ENCODE peak calls at places on chromosomes 13 and 19, in four cellular contexts. M is SK-N-SH, E is HCT116, B is H1. C is an unnamed sample.

GRCh38 chr19:49469828-49470614 is 4.0 kb upstream of the FLT3LG start:
- DNase-seq in M (no peak), E (no peak), B (no peak), C (no peak)

GRCh38 chr13:48585456-48585840 is 52.6 kb upstream of the RCBTB2 start:
- DNase-seq in M (no peak), E (peak), B (no peak), C (peak)

GRCh38 chr13:101535192-101535746 is 82.8 kb downstream of the ITGBL1 start:
- DNase-seq in M (no peak), E (no peak), B (no peak), C (no peak)

GRCh38 chr13:109699628-109700071 is 86.7 kb downstream of the IRS2 start:
- DNase-seq in M (no peak), E (no peak), B (no peak), C (no peak)

GRCh38 chr13:36919833-36920611 is at the start of gene SMAD9:
- DNase-seq in M (peak), E (peak), B (no peak), C (peak)

GRCh38 chr19:54158812-54159351 is 639 bp downstream of the LENG1 start:
- DNase-seq in M (no peak), E (no peak), B (no peak), C (no peak)

GRCh38 chr13:51636349-51636890 is 52.2 kb downstream of the WDFY2 start:
- DNase-seq in M (no peak), E (no peak), B (no peak), C (no peak)

GRCh38 chr13:110265682-110266430 is 41.1 kb downstream of the COL4A1 start:
- DNase-seq in M (peak), E (no peak), B (no peak), C (no peak)

GRCh38 chr13:45143346-45143751 is 23.0 kb downstream of the GTF2F2 start:
- DNase-seq in M (no peak), E (peak), B (no peak), C (no peak)

GRCh38 chr13:85312071-85312470 is 487.1 kb downstream of the SLITRK6 start:
- DNase-seq in M (no peak), E (no peak), B (no peak), C (no peak)

GRCh38 chr13:85317781-85318180 is 481.4 kb downstream of the SLITRK6 start:
- DNase-seq in M (no peak), E (no peak), B (no peak), C (no peak)

GRCh38 chr13:85316501-85316900 is 482.7 kb downstream of the SLITRK6 start:
- DNase-seq in M (no peak), E (no peak), B (no peak), C (no peak)

GRCh38 chr13:85314686-85315085 is 484.5 kb downstream of the SLITRK6 start:
- DNase-seq in M (no peak), E (no peak), B (no peak), C (no peak)

DNA sequence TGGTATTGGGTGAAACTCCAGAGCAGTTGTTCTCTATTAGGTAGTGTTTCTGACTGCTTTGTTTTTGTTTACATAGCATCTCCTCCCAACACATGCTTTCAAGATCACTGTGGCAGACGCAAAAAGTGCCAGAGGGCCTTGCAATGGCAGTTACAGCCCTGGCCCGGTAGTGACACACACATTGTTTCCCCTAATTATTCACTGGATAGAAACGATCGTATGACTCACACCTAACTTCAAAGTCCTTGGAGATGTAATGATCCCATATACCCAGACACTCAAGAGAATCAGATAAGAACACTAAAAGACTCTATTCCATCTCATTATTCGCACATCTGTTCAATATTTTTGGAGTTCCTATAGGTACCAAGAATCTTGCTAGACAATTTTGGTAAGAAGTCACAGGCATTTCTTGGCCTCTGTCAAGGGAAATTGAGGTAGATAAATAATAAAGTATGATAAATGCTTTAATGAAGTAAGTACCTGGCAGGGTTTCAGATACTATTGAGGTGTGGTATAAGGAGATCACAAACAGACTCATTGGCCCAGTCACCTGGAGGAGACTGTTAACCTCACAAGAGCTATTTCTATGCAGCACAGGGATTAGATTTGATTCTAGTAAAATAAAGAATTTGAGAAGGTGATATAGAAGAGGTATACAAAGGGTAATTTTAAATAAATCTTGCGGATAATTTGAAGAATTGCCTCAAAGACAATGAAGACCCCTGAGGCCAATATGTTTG is 485.3 kb downstream of the SLITRK6 start:
- DNase-seq in M (peak), E (peak), B (no peak), C (peak)
- TF ChIP-seq JUND in M (peak), E (peak), B (no peak), C (no peak)

GRCh38 chr19:2762783-2763496 is 20.1 kb downstream of the SGTA start:
- DNase-seq in M (no peak), E (no peak), B (no peak), C (no peak)
- TF ChIP-seq JUND in M (no peak), E (no peak), B (no peak), C (no peak)

DNA sequence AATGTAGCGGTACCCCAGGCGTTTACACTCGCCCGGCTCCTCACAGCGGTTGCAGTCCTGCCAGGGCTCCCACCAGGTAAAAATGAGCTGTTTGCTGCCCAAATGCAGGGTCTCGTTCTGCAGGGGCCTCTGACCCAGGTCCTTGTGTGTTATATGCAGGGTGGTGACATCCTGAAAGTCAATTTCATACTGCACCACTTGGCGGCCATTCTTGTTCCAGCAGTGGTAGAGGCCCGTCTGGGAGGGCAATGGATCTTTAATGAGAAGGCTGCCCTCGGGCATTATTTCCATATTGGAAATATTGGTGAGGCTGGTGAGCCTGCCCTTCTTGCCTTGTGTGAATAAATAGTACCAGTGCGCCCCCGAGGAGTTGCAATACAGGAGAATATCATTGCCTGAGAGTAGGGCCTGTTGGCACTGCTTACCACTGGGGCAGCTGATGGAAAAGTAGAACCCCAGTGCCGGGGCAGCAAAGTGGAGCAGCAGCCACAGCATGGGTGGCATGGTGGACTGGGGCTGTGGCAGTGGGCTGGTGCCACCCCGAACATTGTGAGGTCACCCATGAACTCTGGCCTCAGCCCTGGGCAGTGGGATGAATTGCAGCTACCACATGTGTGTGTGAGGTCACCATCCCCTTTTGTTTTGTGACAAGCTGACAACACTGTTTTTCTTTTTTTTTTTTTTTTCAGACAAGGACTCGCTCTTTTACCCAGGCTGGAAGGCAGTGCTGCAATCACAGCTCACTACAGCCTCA is at the start of gene FAM187B:
- DNase-seq in M (no peak), E (no peak), B (no peak), C (no peak)
- TF ChIP-seq JUND in M (no peak), E (no peak), B (no peak), C (no peak)

GRCh38 chr13:39604736-39605135 is 1.7 kb upstream of the LHFPL6 start:
- DNase-seq in M (no peak), E (no peak), B (no peak), C (no peak)
- TF ChIP-seq JUND in M (no peak), E (no peak), B (no peak), C (no peak)

DNA sequence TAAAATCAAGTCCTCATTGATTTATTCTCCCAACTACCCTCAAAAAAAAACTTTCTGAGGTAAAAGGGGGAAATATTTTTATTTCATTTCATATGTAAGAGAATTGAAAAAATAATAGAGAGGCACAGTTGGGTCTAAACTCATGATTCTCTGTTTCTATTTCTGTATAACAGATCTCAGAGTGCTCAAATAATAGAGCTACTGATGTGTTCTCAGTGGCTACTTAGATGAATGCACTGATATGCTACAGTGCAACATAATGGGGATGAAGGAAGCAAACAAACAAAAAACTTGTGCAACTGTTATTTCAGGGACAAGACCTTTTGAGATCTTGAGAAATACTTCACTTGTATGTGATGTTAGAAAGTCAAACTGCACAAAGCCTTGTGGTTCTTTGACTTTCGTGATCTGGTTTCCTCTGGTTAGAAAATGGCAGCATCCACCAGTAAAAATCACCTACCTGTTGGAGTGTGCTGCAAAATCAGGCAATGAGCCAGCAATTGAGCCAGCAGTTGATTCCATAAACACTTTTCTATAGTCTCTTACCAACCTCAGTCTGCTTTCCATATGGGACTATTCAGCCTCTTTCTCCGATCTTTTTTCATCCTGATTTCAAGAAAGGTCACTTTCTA is 9.8 kb upstream of the DACH1 start:
- DNase-seq in M (no peak), E (no peak), B (no peak), C (no peak)
- TF ChIP-seq JUND in M (no peak), E (no peak), B (no peak), C (no peak)

DNA sequence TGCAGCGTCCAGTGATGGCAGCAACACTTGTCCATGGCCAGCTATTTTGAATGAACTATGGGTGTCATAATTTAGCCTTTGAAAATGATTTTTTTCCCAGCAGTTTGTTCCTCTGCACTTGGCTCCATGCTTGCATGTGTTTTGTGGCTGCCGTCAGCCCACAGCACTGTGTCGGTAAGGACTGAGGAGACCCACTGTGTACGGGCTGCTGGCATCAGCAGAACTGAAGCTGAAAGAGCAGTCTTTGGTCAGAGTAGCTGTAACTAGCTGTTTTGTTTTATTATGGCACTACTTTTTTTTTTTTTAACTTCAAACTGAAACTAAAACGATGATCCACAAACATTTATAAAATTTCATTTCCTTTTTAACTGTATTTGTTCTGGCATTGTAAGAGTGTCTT is 50.3 kb upstream of the TEX29 start:
- DNase-seq in M (no peak), E (no peak), B (no peak), C (no peak)
- TF ChIP-seq JUND in M (no peak), E (no peak), B (no peak), C (no peak)

DNA sequence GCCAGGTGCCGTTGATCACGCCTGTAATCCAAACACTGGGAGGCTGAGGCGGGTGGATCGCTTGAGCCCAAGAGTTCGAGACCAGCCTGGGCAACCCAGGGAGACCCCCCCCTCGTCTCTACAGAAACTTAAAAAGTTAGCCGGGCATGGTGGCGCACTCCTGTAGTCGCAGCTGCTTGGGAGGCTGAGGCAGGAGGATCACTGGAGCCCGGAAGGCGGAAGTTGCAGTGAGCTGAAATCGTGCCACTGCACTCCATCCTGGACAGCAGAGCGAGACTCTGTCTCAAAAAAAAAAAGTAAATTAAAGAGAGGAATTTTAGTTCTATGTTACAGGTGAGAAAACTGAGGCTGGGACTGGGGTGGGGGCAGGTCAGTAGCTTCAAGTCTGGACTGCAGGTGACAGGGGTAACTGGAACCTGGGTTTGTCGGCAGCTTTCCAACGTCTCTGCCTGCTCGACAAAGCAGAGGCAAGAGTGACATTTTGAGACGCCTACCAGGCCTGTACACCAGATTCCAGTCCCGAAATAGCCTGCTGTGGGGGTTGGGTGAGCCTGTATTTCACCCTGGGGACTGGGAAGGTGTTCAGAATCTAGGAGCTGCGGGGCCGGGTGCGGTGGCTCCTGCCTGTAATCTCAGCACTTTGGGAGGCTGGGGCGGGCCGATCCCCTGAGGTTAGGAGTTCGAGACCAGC is 1.2 kb downstream of the SELENOW start:
- DNase-seq in M (no peak), E (no peak), B (no peak), C (peak)
- TF ChIP-seq JUND in M (no peak), E (no peak), B (no peak), C (no peak)